ENCODE peak calls at places on chromosome 19, in nine cellular contexts. One of them, this sample, is unnamed. For H3K4me1, the result is how much of the 10 kb centered on the place peaks cover.

GRCh38 chr19:28427256-28428083 is 785.5 kb downstream of the UQCRFS1 start:
- DNase-seq in tibial nerve: no peak
- DNase-seq in CD4-positive, alpha-beta memory T cell: no peak
- DNase-seq in ovary: no peak
- DNase-seq in esophagus squamous epithelium: no peak
- DNase-seq in CD8-positive, alpha-beta T cell: no peak
- DNase-seq in cardiac muscle cell: no peak
- DNase-seq in CD4-positive, CD25-positive, alpha-beta regulatory T cell: no peak
- DNase-seq in mammary epithelial cell: no peak
- DNase-seq in this sample: no peak

GRCh38 chr19:12364391-12365093 is 941 bp downstream of the ZNF442 start:
- DNase-seq in tibial nerve: no peak
- DNase-seq in CD4-positive, alpha-beta memory T cell: peak
- DNase-seq in ovary: peak
- DNase-seq in esophagus squamous epithelium: no peak
- DNase-seq in CD8-positive, alpha-beta T cell: no peak
- DNase-seq in cardiac muscle cell: peak
- DNase-seq in CD4-positive, CD25-positive, alpha-beta regulatory T cell: no peak
- DNase-seq in mammary epithelial cell: peak
- DNase-seq in this sample: no peak

GRCh38 chr19:43708716-43709115 is 7.2 kb upstream of the IRGC start:
- DNase-seq in tibial nerve: no peak
- DNase-seq in CD4-positive, alpha-beta memory T cell: no peak
- DNase-seq in ovary: no peak
- DNase-seq in esophagus squamous epithelium: no peak
- DNase-seq in CD8-positive, alpha-beta T cell: no peak
- DNase-seq in cardiac muscle cell: no peak
- DNase-seq in CD4-positive, CD25-positive, alpha-beta regulatory T cell: no peak
- DNase-seq in mammary epithelial cell: no peak
- DNase-seq in this sample: no peak

GRCh38 chr19:12314553-12314952 is 18.9 kb downstream of the ZNF563 start:
- DNase-seq in tibial nerve: no peak
- DNase-seq in CD4-positive, alpha-beta memory T cell: no peak
- DNase-seq in ovary: no peak
- DNase-seq in esophagus squamous epithelium: no peak
- DNase-seq in CD8-positive, alpha-beta T cell: no peak
- DNase-seq in cardiac muscle cell: no peak
- DNase-seq in CD4-positive, CD25-positive, alpha-beta regulatory T cell: no peak
- DNase-seq in mammary epithelial cell: no peak
- DNase-seq in this sample: no peak

GRCh38 chr19:53272044-53272443 is 4.5 kb upstream of the VN1R4 start:
- DNase-seq in tibial nerve: no peak
- DNase-seq in CD4-positive, alpha-beta memory T cell: no peak
- DNase-seq in ovary: no peak
- DNase-seq in esophagus squamous epithelium: no peak
- DNase-seq in CD8-positive, alpha-beta T cell: no peak
- DNase-seq in cardiac muscle cell: no peak
- DNase-seq in CD4-positive, CD25-positive, alpha-beta regulatory T cell: no peak
- DNase-seq in mammary epithelial cell: no peak
- DNase-seq in this sample: no peak

GRCh38 chr19:33133438-33134031 is 1.6 kb downstream of the WDR88 start:
- DNase-seq in tibial nerve: no peak
- DNase-seq in CD4-positive, alpha-beta memory T cell: no peak
- DNase-seq in ovary: no peak
- DNase-seq in esophagus squamous epithelium: no peak
- DNase-seq in CD8-positive, alpha-beta T cell: no peak
- DNase-seq in cardiac muscle cell: no peak
- DNase-seq in CD4-positive, CD25-positive, alpha-beta regulatory T cell: no peak
- DNase-seq in mammary epithelial cell: no peak
- DNase-seq in this sample: no peak

GRCh38 chr19:33777351-33777750 is 19.3 kb upstream of the KCTD15 start:
- DNase-seq in tibial nerve: no peak
- DNase-seq in CD4-positive, alpha-beta memory T cell: no peak
- DNase-seq in ovary: no peak
- DNase-seq in esophagus squamous epithelium: no peak
- DNase-seq in CD8-positive, alpha-beta T cell: no peak
- DNase-seq in cardiac muscle cell: no peak
- DNase-seq in CD4-positive, CD25-positive, alpha-beta regulatory T cell: no peak
- DNase-seq in mammary epithelial cell: no peak
- DNase-seq in this sample: no peak

GRCh38 chr19:49861127-49861526 is 6.2 kb downstream of the PNKP start:
- DNase-seq in tibial nerve: peak
- DNase-seq in CD4-positive, alpha-beta memory T cell: no peak
- DNase-seq in ovary: peak
- DNase-seq in esophagus squamous epithelium: no peak
- DNase-seq in CD8-positive, alpha-beta T cell: no peak
- DNase-seq in cardiac muscle cell: no peak
- DNase-seq in CD4-positive, CD25-positive, alpha-beta regulatory T cell: no peak
- DNase-seq in mammary epithelial cell: no peak
- DNase-seq in this sample: no peak

GRCh38 chr19:17687857-17688784 is at the start of gene UNC13A:
- DNase-seq in tibial nerve: no peak
- DNase-seq in CD4-positive, alpha-beta memory T cell: peak
- DNase-seq in ovary: peak
- DNase-seq in esophagus squamous epithelium: no peak
- DNase-seq in CD8-positive, alpha-beta T cell: peak
- DNase-seq in cardiac muscle cell: peak
- DNase-seq in CD4-positive, CD25-positive, alpha-beta regulatory T cell: peak
- DNase-seq in mammary epithelial cell: peak
- DNase-seq in this sample: no peak

GRCh38 chr19:44968670-44969069 is 13.5 kb downstream of the CLPTM1 start:
- DNase-seq in tibial nerve: no peak
- DNase-seq in CD4-positive, alpha-beta memory T cell: no peak
- DNase-seq in ovary: no peak
- DNase-seq in esophagus squamous epithelium: no peak
- DNase-seq in CD8-positive, alpha-beta T cell: no peak
- DNase-seq in cardiac muscle cell: no peak
- DNase-seq in CD4-positive, CD25-positive, alpha-beta regulatory T cell: no peak
- DNase-seq in mammary epithelial cell: no peak
- DNase-seq in this sample: no peak

GRCh38 chr19:33797821-33798633 is 1.4 kb downstream of the KCTD15 start:
- DNase-seq in tibial nerve: no peak
- DNase-seq in CD4-positive, alpha-beta memory T cell: no peak
- DNase-seq in ovary: peak
- DNase-seq in esophagus squamous epithelium: no peak
- DNase-seq in CD8-positive, alpha-beta T cell: no peak
- DNase-seq in cardiac muscle cell: peak
- DNase-seq in CD4-positive, CD25-positive, alpha-beta regulatory T cell: no peak
- DNase-seq in mammary epithelial cell: peak
- DNase-seq in this sample: no peak

GRCh38 chr19:35346193-35347052 is 1.3 kb upstream of the FFAR1 start:
- DNase-seq in tibial nerve: no peak
- DNase-seq in CD4-positive, alpha-beta memory T cell: peak
- DNase-seq in ovary: peak
- DNase-seq in esophagus squamous epithelium: no peak
- DNase-seq in CD8-positive, alpha-beta T cell: peak
- DNase-seq in cardiac muscle cell: no peak
- DNase-seq in CD4-positive, CD25-positive, alpha-beta regulatory T cell: peak
- DNase-seq in mammary epithelial cell: peak
- DNase-seq in this sample: peak

GRCh38 chr19:5691205-5691929 is 1.3 kb downstream of the RPL36 start:
- DNase-seq in tibial nerve: no peak
- DNase-seq in CD4-positive, alpha-beta memory T cell: peak
- DNase-seq in ovary: peak
- DNase-seq in esophagus squamous epithelium: no peak
- DNase-seq in CD8-positive, alpha-beta T cell: peak
- DNase-seq in cardiac muscle cell: no peak
- DNase-seq in CD4-positive, CD25-positive, alpha-beta regulatory T cell: peak
- DNase-seq in mammary epithelial cell: peak
- DNase-seq in this sample: peak

GRCh38 chr19:50221087-50221486 is 17.7 kb downstream of the MYH14 start:
- DNase-seq in tibial nerve: no peak
- DNase-seq in CD4-positive, alpha-beta memory T cell: no peak
- DNase-seq in ovary: no peak
- DNase-seq in esophagus squamous epithelium: no peak
- DNase-seq in CD8-positive, alpha-beta T cell: no peak
- DNase-seq in cardiac muscle cell: no peak
- DNase-seq in CD4-positive, CD25-positive, alpha-beta regulatory T cell: no peak
- DNase-seq in mammary epithelial cell: no peak
- DNase-seq in this sample: no peak

GRCh38 chr19:10010939-10011338 is 635 bp upstream of the COL5A3 start:
- DNase-seq in tibial nerve: no peak
- DNase-seq in CD4-positive, alpha-beta memory T cell: no peak
- DNase-seq in ovary: no peak
- DNase-seq in esophagus squamous epithelium: no peak
- DNase-seq in CD8-positive, alpha-beta T cell: no peak
- DNase-seq in cardiac muscle cell: no peak
- DNase-seq in CD4-positive, CD25-positive, alpha-beta regulatory T cell: no peak
- DNase-seq in mammary epithelial cell: no peak
- DNase-seq in this sample: no peak
- H3K4me1 ChIP-seq in tibial nerve: under half
- H3K4me1 ChIP-seq in CD4-positive, alpha-beta memory T cell: under half
- H3K4me1 ChIP-seq in ovary: under half
- H3K4me1 ChIP-seq in esophagus squamous epithelium: under half
- H3K4me1 ChIP-seq in CD8-positive, alpha-beta T cell: under half
- H3K4me1 ChIP-seq in cardiac muscle cell: under half
- H3K4me1 ChIP-seq in CD4-positive, CD25-positive, alpha-beta regulatory T cell: under half
- H3K4me1 ChIP-seq in mammary epithelial cell: under half
- H3K4me1 ChIP-seq in this sample: under half

GRCh38 chr19:29854033-29854432 is 42.2 kb downstream of the CCNE1 start:
- DNase-seq in tibial nerve: no peak
- DNase-seq in CD4-positive, alpha-beta memory T cell: no peak
- DNase-seq in ovary: no peak
- DNase-seq in esophagus squamous epithelium: no peak
- DNase-seq in CD8-positive, alpha-beta T cell: no peak
- DNase-seq in cardiac muscle cell: no peak
- DNase-seq in CD4-positive, CD25-positive, alpha-beta regulatory T cell: no peak
- DNase-seq in mammary epithelial cell: no peak
- DNase-seq in this sample: peak

GRCh38 chr19:29858000-29858596 is 46.3 kb downstream of the CCNE1 start:
- DNase-seq in tibial nerve: no peak
- DNase-seq in CD4-positive, alpha-beta memory T cell: peak
- DNase-seq in ovary: no peak
- DNase-seq in esophagus squamous epithelium: no peak
- DNase-seq in CD8-positive, alpha-beta T cell: peak
- DNase-seq in cardiac muscle cell: peak
- DNase-seq in CD4-positive, CD25-positive, alpha-beta regulatory T cell: peak
- DNase-seq in mammary epithelial cell: no peak
- DNase-seq in this sample: peak

GRCh38 chr19:29851769-29852521 is 40.2 kb downstream of the CCNE1 start:
- DNase-seq in tibial nerve: no peak
- DNase-seq in CD4-positive, alpha-beta memory T cell: no peak
- DNase-seq in ovary: no peak
- DNase-seq in esophagus squamous epithelium: no peak
- DNase-seq in CD8-positive, alpha-beta T cell: no peak
- DNase-seq in cardiac muscle cell: no peak
- DNase-seq in CD4-positive, CD25-positive, alpha-beta regulatory T cell: no peak
- DNase-seq in mammary epithelial cell: no peak
- DNase-seq in this sample: no peak

GRCh38 chr19:29855771-29856510 is 44.1 kb downstream of the CCNE1 start:
- DNase-seq in tibial nerve: no peak
- DNase-seq in CD4-positive, alpha-beta memory T cell: no peak
- DNase-seq in ovary: no peak
- DNase-seq in esophagus squamous epithelium: no peak
- DNase-seq in CD8-positive, alpha-beta T cell: no peak
- DNase-seq in cardiac muscle cell: no peak
- DNase-seq in CD4-positive, CD25-positive, alpha-beta regulatory T cell: no peak
- DNase-seq in mammary epithelial cell: no peak
- DNase-seq in this sample: peak

DNA sequence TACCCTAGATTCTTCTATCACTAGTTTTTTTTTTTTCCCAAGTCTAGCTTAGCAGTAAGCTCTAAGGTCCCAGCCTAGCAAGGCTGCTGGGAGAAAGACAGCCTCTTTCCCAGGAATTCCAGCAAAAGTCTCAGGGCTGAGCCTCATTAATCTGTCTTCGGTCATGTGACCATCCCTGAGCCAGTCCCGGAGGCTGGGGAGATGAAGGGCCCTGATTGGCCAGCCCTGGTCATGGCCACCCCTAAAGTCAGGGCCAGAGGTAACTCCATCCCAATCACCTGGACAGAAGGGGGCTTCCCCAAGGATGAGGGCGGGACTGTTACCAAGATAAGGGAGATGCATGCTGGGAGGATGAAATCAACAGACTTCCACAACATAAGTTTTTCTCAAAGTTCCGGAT is 43.3 kb downstream of the CCNE1 start:
- DNase-seq in tibial nerve: no peak
- DNase-seq in CD4-positive, alpha-beta memory T cell: no peak
- DNase-seq in ovary: no peak
- DNase-seq in esophagus squamous epithelium: no peak
- DNase-seq in CD8-positive, alpha-beta T cell: no peak
- DNase-seq in cardiac muscle cell: no peak
- DNase-seq in CD4-positive, CD25-positive, alpha-beta regulatory T cell: no peak
- DNase-seq in mammary epithelial cell: no peak
- DNase-seq in this sample: peak
- H3K4me3 ChIP-seq in tibial nerve: no peak
- H3K4me3 ChIP-seq in CD4-positive, alpha-beta memory T cell: no peak
- H3K4me3 ChIP-seq in ovary: no peak
- H3K4me3 ChIP-seq in esophagus squamous epithelium: no peak
- H3K4me3 ChIP-seq in CD8-positive, alpha-beta T cell: no peak
- H3K4me3 ChIP-seq in cardiac muscle cell: no peak
- H3K4me3 ChIP-seq in CD4-positive, CD25-positive, alpha-beta regulatory T cell: no peak
- H3K4me3 ChIP-seq in mammary epithelial cell: no peak
- H3K4me3 ChIP-seq in this sample: no peak

GRCh38 chr19:48490980-48491792 is 20.4 kb downstream of the LMTK3 start:
- DNase-seq in tibial nerve: no peak
- DNase-seq in CD4-positive, alpha-beta memory T cell: peak
- DNase-seq in ovary: peak
- DNase-seq in esophagus squamous epithelium: no peak
- DNase-seq in CD8-positive, alpha-beta T cell: peak
- DNase-seq in cardiac muscle cell: peak
- DNase-seq in CD4-positive, CD25-positive, alpha-beta regulatory T cell: peak
- DNase-seq in mammary epithelial cell: peak
- DNase-seq in this sample: peak
- H3K4me1 ChIP-seq in tibial nerve: under half
- H3K4me1 ChIP-seq in CD4-positive, alpha-beta memory T cell: under half
- H3K4me1 ChIP-seq in ovary: under half
- H3K4me1 ChIP-seq in esophagus squamous epithelium: under half
- H3K4me1 ChIP-seq in CD8-positive, alpha-beta T cell: under half
- H3K4me1 ChIP-seq in cardiac muscle cell: under half
- H3K4me1 ChIP-seq in CD4-positive, CD25-positive, alpha-beta regulatory T cell: under half
- H3K4me1 ChIP-seq in mammary epithelial cell: under half
- H3K4me1 ChIP-seq in this sample: under half

DNA sequence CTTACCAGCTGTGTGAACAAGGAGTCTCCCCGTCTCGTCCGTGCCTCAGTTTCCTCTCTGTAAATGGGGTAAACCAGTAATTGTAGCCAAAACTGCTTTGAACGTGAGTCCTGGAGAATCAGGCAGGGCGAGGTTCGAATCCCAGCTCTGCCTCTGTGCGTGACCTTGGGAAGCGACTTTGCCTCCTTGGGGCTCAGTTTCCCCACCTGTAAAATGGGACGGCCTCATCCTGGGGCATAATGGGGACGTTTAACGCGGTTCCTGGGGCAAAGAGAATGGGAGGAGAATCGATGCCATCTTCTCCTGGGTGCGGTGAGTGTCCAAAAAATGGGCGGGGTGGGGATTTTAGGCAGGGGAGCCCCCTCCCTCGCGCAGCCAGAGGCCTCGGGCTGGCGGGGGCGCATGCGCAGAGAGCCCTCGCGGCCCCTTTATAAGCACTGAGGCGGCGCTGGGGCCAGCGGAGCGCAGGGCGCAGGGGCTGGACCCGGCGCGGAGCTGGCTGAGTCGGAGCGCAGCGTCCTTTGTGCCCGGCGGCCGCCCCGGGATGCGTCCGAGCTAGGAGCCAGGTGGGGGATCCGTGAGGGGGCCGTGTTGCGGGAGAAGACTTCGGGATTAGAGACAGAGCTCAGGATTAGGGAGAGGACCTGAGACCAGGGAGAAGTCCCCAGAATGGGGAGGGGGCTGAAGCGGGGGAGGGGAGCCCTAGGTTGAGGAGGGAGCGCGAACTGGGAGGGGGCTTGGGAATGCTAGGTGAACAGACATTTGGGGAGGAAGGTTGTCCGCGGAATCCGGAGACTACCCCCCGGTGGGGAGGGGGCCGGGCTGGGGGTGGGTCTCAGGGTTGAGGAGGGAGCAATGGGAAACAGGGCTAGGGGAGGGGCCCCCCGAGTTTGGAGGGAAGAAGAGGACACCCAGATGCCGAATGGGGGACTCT is at the start of gene NCAN:
- DNase-seq in tibial nerve: no peak
- DNase-seq in CD4-positive, alpha-beta memory T cell: no peak
- DNase-seq in ovary: no peak
- DNase-seq in esophagus squamous epithelium: no peak
- DNase-seq in CD8-positive, alpha-beta T cell: no peak
- DNase-seq in cardiac muscle cell: peak
- DNase-seq in CD4-positive, CD25-positive, alpha-beta regulatory T cell: no peak
- DNase-seq in mammary epithelial cell: no peak
- DNase-seq in this sample: no peak
- H3K4me3 ChIP-seq in tibial nerve: no peak
- H3K4me3 ChIP-seq in CD4-positive, alpha-beta memory T cell: no peak
- H3K4me3 ChIP-seq in ovary: no peak
- H3K4me3 ChIP-seq in esophagus squamous epithelium: no peak
- H3K4me3 ChIP-seq in CD8-positive, alpha-beta T cell: no peak
- H3K4me3 ChIP-seq in cardiac muscle cell: no peak
- H3K4me3 ChIP-seq in CD4-positive, CD25-positive, alpha-beta regulatory T cell: no peak
- H3K4me3 ChIP-seq in mammary epithelial cell: no peak
- H3K4me3 ChIP-seq in this sample: no peak